ENCODE peak calls at places on chromosomes 11 and 22, in five cellular contexts. J is K562, A is IMR-90, Q is HCT116, G is GM12878. N is an unnamed sample.

GRCh38 chr22:39710380-39711117 is 140.0 kb downstream of the CACNA1I start:
- DNase-seq in J (no peak), A (no peak), Q (no peak), G (no peak), N (no peak)

GRCh38 chr11:2399488-2400068 is 972 bp upstream of the TSSC4 start:
- DNase-seq in J (no peak), A (no peak), Q (no peak), G (no peak), N (peak)

GRCh38 chr22:29268511-29269229 is 602 bp downstream of the EWSR1 start:
- DNase-seq in J (peak), A (peak), Q (peak), G (no peak), N (no peak)

GRCh38 chr22:33519140-33519973 is 400.9 kb downstream of the LARGE1 start:
- DNase-seq in J (peak), A (peak), Q (no peak), G (peak), N (no peak)

GRCh38 chr22:29773233-29773632 is 6.1 kb downstream of the UQCR10 start:
- DNase-seq in J (no peak), A (peak), Q (peak), G (no peak), N (peak)

GRCh38 chr11:30172872-30173271 is 57.9 kb upstream of the FSHB start:
- DNase-seq in J (no peak), A (no peak), Q (no peak), G (no peak), N (no peak)

GRCh38 chr11:129694966-129695365 is 120.7 kb upstream of the TMEM45B start:
- DNase-seq in J (no peak), A (no peak), Q (no peak), G (no peak), N (no peak)

GRCh38 chr11:69156673-69157155 is 979 bp downstream of the SMIM38 start:
- DNase-seq in J (peak), A (peak), Q (no peak), G (no peak), N (no peak)

GRCh38 chr11:122714484-122714883 is 59.0 kb downstream of the UBASH3B start:
- DNase-seq in J (no peak), A (no peak), Q (no peak), G (no peak), N (no peak)

DNA sequence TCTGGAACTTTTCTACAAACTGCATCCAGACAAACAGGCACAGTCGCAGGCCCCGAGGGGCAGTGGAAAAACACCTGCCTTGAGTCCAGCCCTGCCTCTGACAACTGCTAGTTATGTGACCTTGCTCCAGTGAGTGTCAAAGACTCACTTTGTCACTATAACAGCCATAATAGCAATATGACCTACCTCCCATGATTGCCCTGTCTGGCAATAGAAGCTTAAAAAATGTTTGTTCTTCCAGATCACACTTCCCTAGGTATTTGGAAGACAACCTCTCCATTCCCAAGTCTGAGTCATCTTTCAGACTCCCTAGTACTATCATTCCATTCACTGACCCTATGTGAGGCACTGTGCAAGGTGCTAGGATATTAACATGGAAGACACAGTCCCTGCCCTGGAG is 74.5 kb downstream of the RPL27A start:
- DNase-seq in J (no peak), A (peak), Q (no peak), G (no peak), N (no peak)
- TF ChIP-seq CEBPB in J (no peak), A (no peak), Q (no peak), G (no peak), N (no peak)

GRCh38 chr11:111422494-111423249 is 43.6 kb upstream of the POU2AF1 start:
- DNase-seq in J (peak), A (peak), Q (peak), G (no peak), N (peak)
- H3K9ac ChIP-seq in J (no peak), A (no peak), Q (no peak), G (no peak), N (no peak)

DNA sequence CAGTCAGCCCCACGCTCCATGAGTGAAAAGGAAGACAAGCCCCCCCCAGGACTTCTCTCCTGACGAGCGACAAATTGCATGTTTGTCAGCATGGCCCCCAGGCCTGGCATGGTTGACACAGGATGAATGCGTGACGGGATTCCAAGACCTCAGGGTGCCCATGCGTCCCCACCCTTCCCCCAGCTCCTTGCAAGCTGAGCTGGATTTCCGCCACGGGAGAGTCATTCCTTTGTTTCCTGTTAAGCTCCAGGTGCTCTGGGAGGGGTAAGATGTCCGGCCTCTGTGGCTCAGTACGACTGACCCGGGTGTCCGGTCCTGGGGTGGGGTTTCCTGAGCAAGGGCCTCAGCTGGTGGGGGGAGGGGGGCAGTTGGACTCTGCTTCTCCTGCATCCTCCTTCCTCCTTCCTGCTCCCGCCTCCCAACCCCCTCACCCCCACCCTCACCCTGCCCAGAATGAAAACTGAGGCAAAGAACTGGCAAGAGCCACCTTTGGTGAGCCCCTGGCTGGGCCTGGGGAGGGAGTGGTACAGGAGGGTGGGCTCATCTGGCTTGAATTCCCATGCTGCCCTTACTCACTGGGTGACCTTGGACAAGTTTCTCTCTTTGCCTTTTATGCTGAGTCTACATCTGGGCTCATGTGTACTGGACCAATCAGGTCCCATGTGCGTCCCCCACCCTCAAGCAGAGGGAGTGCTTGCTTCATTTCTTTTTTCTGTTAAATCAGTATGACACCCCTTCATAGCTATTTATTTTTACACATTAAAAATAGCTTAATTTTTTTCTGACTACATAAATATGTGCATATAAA is 2.5 kb downstream of the CDC42EP2 start:
- DNase-seq in J (peak), A (peak), Q (peak), G (no peak), N (no peak)
- TF ChIP-seq CEBPB in J (no peak), A (no peak), Q (no peak), G (no peak), N (no peak)

GRCh38 chr11:57310091-57310490 is 14.7 kb downstream of the TNKS1BP1 start:
- DNase-seq in J (no peak), A (no peak), Q (no peak), G (no peak), N (no peak)

GRCh38 chr11:57309106-57310059 is 15.4 kb downstream of the TNKS1BP1 start:
- DNase-seq in J (no peak), A (no peak), Q (no peak), G (no peak), N (no peak)

GRCh38 chr11:57312511-57313021 is 12.2 kb downstream of the TNKS1BP1 start:
- DNase-seq in J (no peak), A (no peak), Q (no peak), G (no peak), N (no peak)

GRCh38 chr11:57311109-57311936 is 13.4 kb downstream of the TNKS1BP1 start:
- DNase-seq in J (peak), A (peak), Q (peak), G (peak), N (peak)

GRCh38 chr11:57310630-57311086 is 14.1 kb downstream of the TNKS1BP1 start:
- DNase-seq in J (no peak), A (peak), Q (no peak), G (no peak), N (no peak)
- H3K9ac ChIP-seq in J (peak), A (peak), Q (peak), G (no peak), N (peak)

DNA sequence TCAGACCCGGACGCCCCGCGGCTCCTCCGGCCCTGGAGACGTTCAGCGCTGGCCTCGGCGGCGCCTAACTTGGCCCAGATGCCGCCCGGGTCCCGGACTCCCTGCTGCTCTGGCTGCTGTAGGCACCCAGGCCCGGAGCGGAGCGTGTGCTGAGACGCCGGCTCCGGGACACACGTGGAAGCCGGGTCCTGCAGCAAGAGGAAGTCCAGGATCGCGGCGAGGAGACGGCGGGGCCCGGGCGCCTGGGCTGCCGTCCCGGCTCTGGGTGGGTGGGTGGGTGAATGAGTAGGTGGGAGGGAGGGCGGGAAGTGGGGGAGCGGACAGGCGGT is 223 bp downstream of the WT1 start:
- DNase-seq in J (no peak), A (no peak), Q (no peak), G (no peak), N (peak)
- TF ChIP-seq CEBPB in J (no peak), A (no peak), Q (no peak), G (no peak), N (no peak)

GRCh38 chr11:128499613-128500213 is 87.6 kb downstream of the ETS1 start:
- DNase-seq in J (no peak), A (no peak), Q (no peak), G (no peak), N (no peak)
- H3K9ac ChIP-seq in J (no peak), A (peak), Q (no peak), G (no peak), N (no peak)